ENCODE peak calls at places on chromosomes 7 and 10, in five cellular contexts. O is SK-N-SH, P is GM12878, Z is IMR-90, A is K562. F is an unnamed sample.

GRCh38 chr10:79454259-79454658 is 8.8 kb upstream of the ZCCHC24 start:
- DNase-seq in O (no peak), P (no peak), A (no peak), Z (peak; percentile 92), F (no peak)

GRCh38 chr10:35135861-35136260 is 9.2 kb downstream of the CREM start:
- DNase-seq in Z (peak; percentile 52), P (no peak), A (no peak), O (no peak), F (no peak)

GRCh38 chr10:22959950-22960349 is 32.1 kb downstream of the ARMC3 start:
- DNase-seq in O (no peak), P (no peak), Z (no peak), A (no peak), F (no peak)

GRCh38 chr10:132640326-132641125 is 102.9 kb downstream of the INPP5A start:
- DNase-seq in O (no peak), P (no peak), A (no peak), Z (no peak), F (no peak)

GRCh38 chr7:123797673-123798526 is 47.1 kb upstream of the HYAL4 start:
- DNase-seq in O (peak; percentile 40), Z (peak; percentile 78), A (peak; percentile 28), P (no peak), F (peak; percentile 7)

GRCh38 chr7:150379590-150380379 is 655 bp downstream of the ZNF775 start:
- DNase-seq in O (peak; percentile 72), Z (no peak), P (no peak), A (no peak), F (peak; percentile 22)

GRCh38 chr10:15411035-15411434 is 39.9 kb upstream of the FAM171A1 start:
- DNase-seq in Z (no peak), A (no peak), O (no peak), P (no peak), F (no peak)

GRCh38 chr10:70575486-70575873 is 27.1 kb downstream of the PRF1 start:
- DNase-seq in A (no peak), P (no peak), Z (no peak), O (no peak), F (no peak)

GRCh38 chr7:50824882-50825281 is 42.2 kb upstream of the GRB10 start:
- DNase-seq in P (no peak), Z (no peak), O (no peak), A (no peak), F (peak; percentile 83)

GRCh38 chr10:123797813-123798212 is 93.8 kb downstream of the CPXM2 start:
- DNase-seq in O (no peak), P (no peak), A (no peak), Z (no peak), F (no peak)

GRCh38 chr7:142385528-142386340 is 127.9 kb upstream of the PRSS58 start:
- DNase-seq in Z (peak; percentile 76), A (peak; percentile 75), P (peak; percentile 13), O (peak; percentile 62), F (peak; percentile 34)

GRCh38 chr10:122497241-122497640 is 35.9 kb downstream of the HTRA1 start:
- DNase-seq in Z (no peak), A (no peak), O (no peak), P (no peak), F (no peak)

GRCh38 chr7:142091957-142092356 is 19.6 kb upstream of the MGAM2 start:
- DNase-seq in Z (no peak), A (no peak), P (no peak), O (no peak), F (no peak)

GRCh38 chr10:5583525-5584175 is 58.9 kb downstream of the CALML3 start:
- DNase-seq in O (peak; percentile 54), P (peak; percentile 37), Z (no peak), A (no peak), F (no peak)

GRCh38 chr7:38465946-38466345 is 165.2 kb downstream of the AMPH start:
- DNase-seq in P (no peak), A (no peak), O (no peak), Z (peak; percentile 36), F (no peak)

GRCh38 chr10:106025208-106025811 is 1139.2 kb downstream of the SORCS1 start:
- DNase-seq in P (no peak), Z (no peak), A (no peak), O (no peak), F (no peak)

GRCh38 chr10:73998623-73999622 is 1.0 kb downstream of the VCL start:
- DNase-seq in A (peak; percentile 69), Z (peak; percentile 86), O (peak; percentile 70), P (no peak), F (peak; percentile 86)

GRCh38 chr10:89351402-89352038 is 23.7 kb downstream of the IFIT3 start:
- DNase-seq in A (no peak), P (peak; percentile 82), O (no peak), Z (peak; percentile 44), F (no peak)

GRCh38 chr10:132606536-132607316 is 69.1 kb downstream of the INPP5A start:
- DNase-seq in A (no peak), Z (peak; percentile 49), O (peak; percentile 96), P (no peak), F (no peak)

GRCh38 chr7:128003179-128003578 is 28.1 kb downstream of the LRRC4 start:
- DNase-seq in O (no peak), A (no peak), Z (no peak), P (no peak), F (no peak)

GRCh38 chr7:107079212-107079940 is 34.9 kb downstream of the PRKAR2B start:
- DNase-seq in P (no peak), Z (no peak), O (no peak), A (peak; percentile 43), F (no peak)

GRCh38 chr10:101693701-101694055 is 1.3 kb downstream of the FBXW4 start:
- DNase-seq in A (no peak), O (peak; percentile 64), P (no peak), Z (peak; percentile 60), F (peak; percentile 47)

GRCh38 chr7:158815046-158815445 is 14.3 kb downstream of the ESYT2 start:
- DNase-seq in A (no peak), O (no peak), Z (peak; percentile 37), P (no peak), F (no peak)

GRCh38 chr10:18238875-18239485 is 98.8 kb downstream of the CACNB2 start:
- DNase-seq in O (peak; percentile 46), A (peak; percentile 24), P (no peak), Z (peak; percentile 70), F (peak; percentile 20)

GRCh38 chr10:14560274-14560673 is 214.4 kb downstream of the FAM107B start:
- DNase-seq in O (no peak), A (no peak), P (no peak), Z (peak; percentile 85), F (peak; percentile 48)

GRCh38 chr10:68871105-68871711 is 29.9 kb upstream of the DDX50 start:
- DNase-seq in A (no peak), P (no peak), Z (peak; percentile 71), O (no peak), F (peak; percentile 19)

GRCh38 chr7:42155836-42156540 is 81.0 kb downstream of the GLI3 start:
- DNase-seq in A (no peak), Z (peak; percentile 31), P (no peak), O (no peak), F (no peak)

GRCh38 chr7:94595717-94596116 is 60.2 kb downstream of the SGCE start:
- DNase-seq in P (no peak), Z (no peak), A (no peak), O (peak; percentile 25), F (no peak)

GRCh38 chr7:2145835-2146580 is 86.7 kb downstream of the MAD1L1 start:
- DNase-seq in O (no peak), A (no peak), P (no peak), Z (no peak), F (no peak)

GRCh38 chr10:117476716-117477115 is 65.8 kb upstream of the EMX2 start:
- DNase-seq in Z (no peak), P (no peak), A (no peak), O (no peak), F (no peak)

GRCh38 chr7:20404371-20404770 is 73.7 kb downstream of the ITGB8 start:
- DNase-seq in Z (no peak), O (no peak), A (no peak), P (no peak), F (no peak)

GRCh38 chr7:13071999-13072398 is 384.6 kb downstream of the ARL4A start:
- DNase-seq in Z (peak; percentile 21), O (no peak), P (no peak), A (no peak), F (no peak)

GRCh38 chr7:7136857-7137309 is 45.5 kb upstream of the C1GALT1 start:
- DNase-seq in P (no peak), O (no peak), Z (no peak), A (no peak), F (no peak)
- H3K4me2 ChIP-seq in P (no peak overlapping the region), O (no peak overlapping the region), Z (no peak overlapping the region), A (no peak overlapping the region), F (no peak overlapping the region)

DNA sequence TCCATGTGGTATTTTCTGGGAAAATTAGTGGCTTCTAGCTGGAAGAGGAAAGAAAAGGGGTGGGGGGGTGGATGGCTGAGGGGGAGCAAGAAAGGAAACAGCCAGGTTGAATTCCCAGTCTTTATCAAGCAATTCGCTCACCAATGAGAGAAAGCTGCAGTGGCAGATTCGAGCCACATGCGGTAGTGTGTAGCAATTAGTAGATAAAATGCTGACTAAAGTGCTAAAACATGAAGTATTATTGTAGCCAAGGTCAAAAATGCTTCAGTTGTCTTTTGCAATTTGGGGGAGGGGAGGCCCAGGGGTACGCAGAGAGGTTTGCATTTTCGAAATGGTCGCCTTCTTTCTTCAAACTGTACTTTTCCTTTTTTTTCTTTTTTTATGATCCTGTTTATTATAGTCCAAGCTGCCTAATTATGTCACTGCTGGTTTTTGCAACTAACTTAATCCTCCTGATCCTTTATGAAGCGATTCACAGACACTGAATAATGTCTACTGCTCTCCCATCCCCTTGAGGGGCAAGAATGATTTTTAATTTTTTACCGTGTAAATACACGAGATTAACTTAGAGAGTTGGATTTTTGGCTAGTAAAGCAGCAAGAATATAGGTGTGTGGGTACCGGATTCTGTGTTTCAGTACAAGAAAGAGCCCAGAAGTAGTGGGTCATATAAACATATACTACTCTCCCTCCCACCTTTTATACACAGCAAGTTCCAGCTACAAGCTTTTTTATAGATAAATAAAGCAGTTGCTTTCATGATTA is 3.6 kb upstream of the ARID5B start:
- DNase-seq in Z (peak; percentile 38), O (peak; percentile 49), A (no peak), P (no peak), F (peak; percentile 21)
- H3K4me3 ChIP-seq in Z (no peak overlapping the region), O (no peak overlapping the region), A (no peak overlapping the region), P (no peak overlapping the region), F (peak overlapping the region; percentile 13)

DNA sequence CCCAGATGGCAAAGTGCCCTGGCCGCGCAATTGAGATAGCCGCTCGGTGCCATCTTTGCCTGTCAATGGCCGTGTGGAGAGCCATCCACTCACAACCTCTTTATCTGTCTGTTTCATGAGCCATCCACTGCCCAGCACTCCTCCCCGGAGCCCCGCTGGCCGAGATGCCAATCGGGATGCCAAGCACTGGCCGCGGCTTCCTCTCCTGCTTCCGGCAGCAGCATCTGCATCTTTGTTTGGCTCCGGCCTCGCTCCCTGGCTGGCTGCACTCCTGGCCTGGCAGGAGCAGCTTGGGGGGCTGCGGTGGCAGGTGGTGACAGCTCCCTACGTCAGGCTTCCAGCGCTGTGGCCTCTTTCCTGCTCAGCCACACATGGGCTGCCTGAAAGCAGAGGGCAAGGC is 231.7 kb downstream of the USP6NL start:
- DNase-seq in A (no peak), O (peak; percentile 64), P (no peak), Z (no peak), F (no peak)
- TF ChIP-seq RCOR1 in A (no peak), O (no peak), P (no peak), Z (no peak), F (no peak)

DNA sequence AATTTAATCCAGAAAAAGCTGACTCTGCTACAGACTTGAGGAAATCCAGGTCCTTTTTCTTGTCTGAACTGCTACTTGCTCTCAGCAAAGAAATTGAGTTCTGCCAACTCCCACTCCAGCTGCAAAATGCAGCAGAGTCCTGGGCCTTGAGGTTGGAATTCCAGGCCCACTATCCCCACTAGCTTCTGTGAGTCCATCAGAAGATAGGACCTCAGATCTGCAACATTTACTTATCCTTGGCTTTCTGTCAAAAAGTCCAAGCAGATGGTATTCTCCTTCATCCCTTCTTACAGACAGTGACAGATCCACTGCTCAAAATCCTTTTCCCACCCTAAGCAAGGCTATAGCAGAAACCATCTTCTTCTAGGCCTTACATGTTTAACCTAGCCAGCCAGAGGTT is 219.1 kb downstream of the ARHGAP12 start:
- DNase-seq in O (no peak), A (no peak), P (no peak), Z (no peak), F (no peak)
- H3K4me2 ChIP-seq in O (no peak overlapping the region), A (no peak overlapping the region), P (no peak overlapping the region), Z (no peak overlapping the region), F (no peak overlapping the region)

F was measured in A549.